ENCODE peak calls at places on chromosomes 3 and 15, in nine cellular contexts. One of them, this sample, is unnamed.

GRCh38 chr15:55652363-55652762 is 64.2 kb upstream of the PYGO1 start:
- DNase-seq in glutamatergic neuron: no peak
- DNase-seq in T-helper 9 cell: no peak
- DNase-seq in T follicular helper cell: no peak
- DNase-seq in upper lobe of left lung: no peak
- DNase-seq in NCI-H774: no peak
- DNase-seq in C1 segment of cervical spinal cord: no peak
- DNase-seq in T-cell: no peak
- DNase-seq in activated T-cell treated with anti-CD3 and anti-CD28 coated beads, Interleukin-2, amount 50 U/mL, for 4 hours: no peak
- DNase-seq in this sample: no peak

GRCh38 chr15:31435256-31435781 is 108.7 kb downstream of the KLF13 start:
- DNase-seq in glutamatergic neuron: peak; percentile 76
- DNase-seq in T-helper 9 cell: peak; percentile 67
- DNase-seq in T follicular helper cell: peak; percentile 71
- DNase-seq in upper lobe of left lung: no peak
- DNase-seq in NCI-H774: peak; percentile 20
- DNase-seq in C1 segment of cervical spinal cord: no peak
- DNase-seq in T-cell: peak; percentile 83
- DNase-seq in activated T-cell treated with anti-CD3 and anti-CD28 coated beads, Interleukin-2, amount 50 U/mL, for 4 hours: peak; percentile 82
- DNase-seq in this sample: peak; percentile 77

GRCh38 chr3:18016366-18016765 is 273.9 kb upstream of the TBC1D5 start:
- DNase-seq in glutamatergic neuron: no peak
- DNase-seq in T-helper 9 cell: no peak
- DNase-seq in T follicular helper cell: no peak
- DNase-seq in upper lobe of left lung: no peak
- DNase-seq in NCI-H774: no peak
- DNase-seq in C1 segment of cervical spinal cord: no peak
- DNase-seq in T-cell: no peak
- DNase-seq in activated T-cell treated with anti-CD3 and anti-CD28 coated beads, Interleukin-2, amount 50 U/mL, for 4 hours: no peak
- DNase-seq in this sample: no peak

GRCh38 chr15:51757463-51757862 is 6.1 kb downstream of the TMOD2 start:
- DNase-seq in glutamatergic neuron: no peak
- DNase-seq in T-helper 9 cell: no peak
- DNase-seq in T follicular helper cell: no peak
- DNase-seq in upper lobe of left lung: no peak
- DNase-seq in NCI-H774: no peak
- DNase-seq in C1 segment of cervical spinal cord: no peak
- DNase-seq in T-cell: no peak
- DNase-seq in activated T-cell treated with anti-CD3 and anti-CD28 coated beads, Interleukin-2, amount 50 U/mL, for 4 hours: no peak
- DNase-seq in this sample: no peak

GRCh38 chr3:53114412-53115074 is 15.7 kb downstream of the RFT1 start:
- DNase-seq in glutamatergic neuron: no peak
- DNase-seq in T-helper 9 cell: no peak
- DNase-seq in T follicular helper cell: no peak
- DNase-seq in upper lobe of left lung: no peak
- DNase-seq in NCI-H774: no peak
- DNase-seq in C1 segment of cervical spinal cord: no peak
- DNase-seq in T-cell: no peak
- DNase-seq in activated T-cell treated with anti-CD3 and anti-CD28 coated beads, Interleukin-2, amount 50 U/mL, for 4 hours: no peak
- DNase-seq in this sample: no peak

GRCh38 chr3:134367869-134368750 is 6.1 kb downstream of the AMOTL2 start:
- DNase-seq in glutamatergic neuron: no peak
- DNase-seq in T-helper 9 cell: no peak
- DNase-seq in T follicular helper cell: no peak
- DNase-seq in upper lobe of left lung: no peak
- DNase-seq in NCI-H774: no peak
- DNase-seq in C1 segment of cervical spinal cord: no peak
- DNase-seq in T-cell: no peak
- DNase-seq in activated T-cell treated with anti-CD3 and anti-CD28 coated beads, Interleukin-2, amount 50 U/mL, for 4 hours: no peak
- DNase-seq in this sample: no peak

GRCh38 chr3:45509038-45509767 is 85.3 kb upstream of the LIMD1 start:
- DNase-seq in glutamatergic neuron: no peak
- DNase-seq in T-helper 9 cell: no peak
- DNase-seq in T follicular helper cell: no peak
- DNase-seq in upper lobe of left lung: no peak
- DNase-seq in NCI-H774: peak; percentile 36
- DNase-seq in C1 segment of cervical spinal cord: no peak
- DNase-seq in T-cell: no peak
- DNase-seq in activated T-cell treated with anti-CD3 and anti-CD28 coated beads, Interleukin-2, amount 50 U/mL, for 4 hours: no peak
- DNase-seq in this sample: peak; percentile 30

GRCh38 chr15:57784081-57784488 is 77.6 kb downstream of the POLR2M start:
- DNase-seq in glutamatergic neuron: no peak
- DNase-seq in T-helper 9 cell: no peak
- DNase-seq in T follicular helper cell: no peak
- DNase-seq in upper lobe of left lung: no peak
- DNase-seq in NCI-H774: no peak
- DNase-seq in C1 segment of cervical spinal cord: no peak
- DNase-seq in T-cell: no peak
- DNase-seq in activated T-cell treated with anti-CD3 and anti-CD28 coated beads, Interleukin-2, amount 50 U/mL, for 4 hours: no peak
- DNase-seq in this sample: no peak

GRCh38 chr3:107236661-107237375 is 140.4 kb upstream of the CCDC54 start:
- DNase-seq in glutamatergic neuron: no peak
- DNase-seq in T-helper 9 cell: no peak
- DNase-seq in T follicular helper cell: no peak
- DNase-seq in upper lobe of left lung: no peak
- DNase-seq in NCI-H774: no peak
- DNase-seq in C1 segment of cervical spinal cord: no peak
- DNase-seq in T-cell: no peak
- DNase-seq in activated T-cell treated with anti-CD3 and anti-CD28 coated beads, Interleukin-2, amount 50 U/mL, for 4 hours: no peak
- DNase-seq in this sample: no peak

GRCh38 chr3:78610462-78611125 is 1157.2 kb downstream of the ROBO1 start:
- DNase-seq in glutamatergic neuron: no peak
- DNase-seq in T-helper 9 cell: no peak
- DNase-seq in T follicular helper cell: no peak
- DNase-seq in upper lobe of left lung: no peak
- DNase-seq in NCI-H774: no peak
- DNase-seq in C1 segment of cervical spinal cord: no peak
- DNase-seq in T-cell: no peak
- DNase-seq in activated T-cell treated with anti-CD3 and anti-CD28 coated beads, Interleukin-2, amount 50 U/mL, for 4 hours: no peak
- DNase-seq in this sample: no peak

GRCh38 chr3:18656410-18656809 is 231.3 kb upstream of the SATB1 start:
- DNase-seq in glutamatergic neuron: no peak
- DNase-seq in T-helper 9 cell: no peak
- DNase-seq in T follicular helper cell: no peak
- DNase-seq in upper lobe of left lung: no peak
- DNase-seq in NCI-H774: no peak
- DNase-seq in C1 segment of cervical spinal cord: no peak
- DNase-seq in T-cell: no peak
- DNase-seq in activated T-cell treated with anti-CD3 and anti-CD28 coated beads, Interleukin-2, amount 50 U/mL, for 4 hours: no peak
- DNase-seq in this sample: no peak

GRCh38 chr3:62601238-62601856 is 228.0 kb upstream of the FEZF2 start:
- DNase-seq in glutamatergic neuron: no peak
- DNase-seq in T-helper 9 cell: no peak
- DNase-seq in T follicular helper cell: no peak
- DNase-seq in upper lobe of left lung: no peak
- DNase-seq in NCI-H774: no peak
- DNase-seq in C1 segment of cervical spinal cord: no peak
- DNase-seq in T-cell: no peak
- DNase-seq in activated T-cell treated with anti-CD3 and anti-CD28 coated beads, Interleukin-2, amount 50 U/mL, for 4 hours: no peak
- DNase-seq in this sample: no peak

GRCh38 chr15:63049747-63050439 is 7.3 kb downstream of the TPM1 start:
- DNase-seq in glutamatergic neuron: no peak
- DNase-seq in T-helper 9 cell: no peak
- DNase-seq in T follicular helper cell: no peak
- DNase-seq in upper lobe of left lung: no peak
- DNase-seq in NCI-H774: no peak
- DNase-seq in C1 segment of cervical spinal cord: no peak
- DNase-seq in T-cell: no peak
- DNase-seq in activated T-cell treated with anti-CD3 and anti-CD28 coated beads, Interleukin-2, amount 50 U/mL, for 4 hours: no peak
- DNase-seq in this sample: no peak

GRCh38 chr3:71066356-71066755 is 517.2 kb downstream of the FOXP1 start:
- DNase-seq in glutamatergic neuron: no peak
- DNase-seq in T-helper 9 cell: peak; percentile 12
- DNase-seq in T follicular helper cell: peak; percentile 25
- DNase-seq in upper lobe of left lung: no peak
- DNase-seq in NCI-H774: no peak
- DNase-seq in C1 segment of cervical spinal cord: no peak
- DNase-seq in T-cell: peak; percentile 32
- DNase-seq in activated T-cell treated with anti-CD3 and anti-CD28 coated beads, Interleukin-2, amount 50 U/mL, for 4 hours: peak; percentile 27
- DNase-seq in this sample: no peak

GRCh38 chr3:128620268-128620691 is 30.3 kb downstream of the RPN1 start:
- DNase-seq in glutamatergic neuron: no peak
- DNase-seq in T-helper 9 cell: no peak
- DNase-seq in T follicular helper cell: no peak
- DNase-seq in upper lobe of left lung: peak; percentile 66
- DNase-seq in NCI-H774: no peak
- DNase-seq in C1 segment of cervical spinal cord: no peak
- DNase-seq in T-cell: no peak
- DNase-seq in activated T-cell treated with anti-CD3 and anti-CD28 coated beads, Interleukin-2, amount 50 U/mL, for 4 hours: no peak
- DNase-seq in this sample: no peak

GRCh38 chr3:179991877-179992276 is 44.9 kb downstream of the PEX5L start:
- DNase-seq in glutamatergic neuron: no peak
- DNase-seq in T-helper 9 cell: no peak
- DNase-seq in T follicular helper cell: no peak
- DNase-seq in upper lobe of left lung: no peak
- DNase-seq in NCI-H774: no peak
- DNase-seq in C1 segment of cervical spinal cord: no peak
- DNase-seq in T-cell: no peak
- DNase-seq in activated T-cell treated with anti-CD3 and anti-CD28 coated beads, Interleukin-2, amount 50 U/mL, for 4 hours: no peak
- DNase-seq in this sample: peak; percentile 22